ENCODE peak calls at places on chromosomes 5 and 9, in six cellular contexts. E, J, N, C, P and B are unnamed samples.

GRCh38 chr9:136694163-136694864 is 7.1 kb upstream of the AGPAT2 start:
- DNase-seq in J (peak), E (peak), C (no peak), P (peak), N (peak), B (no peak)

GRCh38 chr9:96680812-96681499 is 25.8 kb upstream of the PRXL2C start:
- DNase-seq in E (no peak), C (no peak), J (no peak), N (no peak), P (no peak), B (no peak)

GRCh38 chr5:173920024-173920753 is 32.0 kb downstream of the CPEB4 start:
- DNase-seq in C (no peak), E (no peak), P (no peak), J (no peak), N (no peak), B (no peak)

GRCh38 chr5:168714046-168714445 is 134.9 kb upstream of the PANK3 start:
- DNase-seq in J (peak), C (no peak), E (no peak), N (no peak), P (no peak), B (no peak)

GRCh38 chr9:114988962-114989599 is 58.7 kb upstream of the TNFSF8 start:
- DNase-seq in E (peak), C (no peak), N (no peak), P (no peak), J (peak), B (no peak)

GRCh38 chr5:169527863-169528262 is 55.7 kb upstream of the SPDL1 start:
- DNase-seq in C (no peak), E (no peak), J (no peak), N (no peak), P (no peak), B (peak)

GRCh38 chr5:68288756-68289134 is 73.2 kb downstream of the PIK3R1 start:
- DNase-seq in C (no peak), P (no peak), E (no peak), J (no peak), N (no peak), B (no peak)

GRCh38 chr5:179161901-179162300 is 101.7 kb downstream of the ZNF354C start:
- DNase-seq in P (no peak), C (no peak), J (no peak), E (no peak), N (no peak), B (no peak)

GRCh38 chr5:124660229-124661093 is 86.0 kb downstream of the ZNF608 start:
- DNase-seq in E (no peak), N (no peak), P (no peak), C (no peak), J (peak), B (no peak)

GRCh38 chr9:99054581-99054980 is 50.3 kb upstream of the TGFBR1 start:
- DNase-seq in N (no peak), P (no peak), C (no peak), E (no peak), J (peak), B (no peak)

GRCh38 chr5:72063219-72063819 is 44.0 kb upstream of the MAP1B start:
- DNase-seq in E (no peak), C (no peak), P (no peak), N (no peak), J (peak), B (no peak)

GRCh38 chr5:57538341-57538955 is 55.8 kb upstream of the ACTBL2 start:
- DNase-seq in C (no peak), N (no peak), E (no peak), P (no peak), J (peak), B (peak)

GRCh38 chr5:157506066-157506590 is 46.1 kb downstream of the NIPAL4 start:
- DNase-seq in E (no peak), C (no peak), N (no peak), J (no peak), P (no peak), B (no peak)

GRCh38 chr9:105051897-105052296 is 123.9 kb upstream of the ABCA1 start:
- DNase-seq in C (no peak), N (no peak), E (no peak), P (no peak), J (no peak), B (no peak)

GRCh38 chr5:181203842-181204560 is 995 bp downstream of the TRIM7 start:
- DNase-seq in J (peak), C (no peak), P (peak), N (no peak), E (peak), B (no peak)

GRCh38 chr9:108086624-108087023 is 597.1 kb upstream of the KLF4 start:
- DNase-seq in P (no peak), J (no peak), C (no peak), N (no peak), E (no peak), B (no peak)